ENCODE peak calls at places on chromosomes 13 and 19, in four cellular contexts. One of them, this sample, is unnamed.

GRCh38 chr19:29971002-29971401 is 29.0 kb downstream of the URI1 start:
- DNase-seq in AG09309: no peak
- DNase-seq in CD8-positive, alpha-beta memory T cell: no peak
- DNase-seq in CD8-positive, alpha-beta T cell: no peak
- DNase-seq in this sample: no peak

GRCh38 chr13:108272333-108272732 is 2.8 kb downstream of the TNFSF13B start:
- DNase-seq in AG09309: no peak
- DNase-seq in CD8-positive, alpha-beta memory T cell: no peak
- DNase-seq in CD8-positive, alpha-beta T cell: no peak
- DNase-seq in this sample: no peak

GRCh38 chr19:42325896-42326771 is 699 bp downstream of the MEGF8 start:
- DNase-seq in AG09309: no peak
- DNase-seq in CD8-positive, alpha-beta memory T cell: no peak
- DNase-seq in CD8-positive, alpha-beta T cell: peak
- DNase-seq in this sample: no peak

GRCh38 chr19:42311612-42312160 is 1.4 kb upstream of the TMEM145 start:
- DNase-seq in AG09309: no peak
- DNase-seq in CD8-positive, alpha-beta memory T cell: no peak
- DNase-seq in CD8-positive, alpha-beta T cell: no peak
- DNase-seq in this sample: no peak

GRCh38 chr19:16587031-16588023 is 15.1 kb upstream of the SLC35E1 start:
- DNase-seq in AG09309: no peak
- DNase-seq in CD8-positive, alpha-beta memory T cell: peak
- DNase-seq in CD8-positive, alpha-beta T cell: peak
- DNase-seq in this sample: no peak

GRCh38 chr19:56736571-56736970 is 65.0 kb upstream of the ZNF835 start:
- DNase-seq in AG09309: no peak
- DNase-seq in CD8-positive, alpha-beta memory T cell: no peak
- DNase-seq in CD8-positive, alpha-beta T cell: no peak
- DNase-seq in this sample: no peak

GRCh38 chr13:110841846-110842245 is 73.0 kb downstream of the ANKRD10 start:
- DNase-seq in AG09309: no peak
- DNase-seq in CD8-positive, alpha-beta memory T cell: no peak
- DNase-seq in CD8-positive, alpha-beta T cell: no peak
- DNase-seq in this sample: no peak

GRCh38 chr19:30406220-30406944 is 34.2 kb downstream of the ZNF536 start:
- DNase-seq in AG09309: no peak
- DNase-seq in CD8-positive, alpha-beta memory T cell: no peak
- DNase-seq in CD8-positive, alpha-beta T cell: no peak
- DNase-seq in this sample: no peak

GRCh38 chr19:13093407-13094284 is 9.0 kb downstream of the LYL1 start:
- DNase-seq in AG09309: peak
- DNase-seq in CD8-positive, alpha-beta memory T cell: peak
- DNase-seq in CD8-positive, alpha-beta T cell: peak
- DNase-seq in this sample: no peak

GRCh38 chr13:26221399-26221720 is 754 bp downstream of the RNF6 start:
- DNase-seq in AG09309: peak
- DNase-seq in CD8-positive, alpha-beta memory T cell: no peak
- DNase-seq in CD8-positive, alpha-beta T cell: no peak
- DNase-seq in this sample: no peak

GRCh38 chr13:74129500-74130144 is 4.6 kb downstream of the KLF12 start:
- DNase-seq in AG09309: no peak
- DNase-seq in CD8-positive, alpha-beta memory T cell: peak
- DNase-seq in CD8-positive, alpha-beta T cell: peak
- DNase-seq in this sample: no peak

GRCh38 chr13:109204657-109205056 is 575.2 kb downstream of the MYO16 start:
- DNase-seq in AG09309: no peak
- DNase-seq in CD8-positive, alpha-beta memory T cell: no peak
- DNase-seq in CD8-positive, alpha-beta T cell: no peak
- DNase-seq in this sample: no peak

GRCh38 chr19:55196803-55197202 is 12.5 kb downstream of the PTPRH start:
- DNase-seq in AG09309: no peak
- DNase-seq in CD8-positive, alpha-beta memory T cell: no peak
- DNase-seq in CD8-positive, alpha-beta T cell: no peak
- DNase-seq in this sample: no peak

GRCh38 chr13:27295096-27295495 is 24.5 kb downstream of the RASL11A start:
- DNase-seq in AG09309: no peak
- DNase-seq in CD8-positive, alpha-beta memory T cell: no peak
- DNase-seq in CD8-positive, alpha-beta T cell: no peak
- DNase-seq in this sample: no peak

GRCh38 chr19:16363852-16364230 is 39.2 kb downstream of the KLF2 start:
- DNase-seq in AG09309: no peak
- DNase-seq in CD8-positive, alpha-beta memory T cell: no peak
- DNase-seq in CD8-positive, alpha-beta T cell: no peak
- DNase-seq in this sample: no peak

GRCh38 chr19:33192010-33192409 is 2.1 kb upstream of the LRP3 start:
- DNase-seq in AG09309: no peak
- DNase-seq in CD8-positive, alpha-beta memory T cell: no peak
- DNase-seq in CD8-positive, alpha-beta T cell: no peak
- DNase-seq in this sample: no peak

GRCh38 chr13:94351292-94352000 is 128.0 kb downstream of the DCT start:
- DNase-seq in AG09309: no peak
- DNase-seq in CD8-positive, alpha-beta memory T cell: no peak
- DNase-seq in CD8-positive, alpha-beta T cell: no peak
- DNase-seq in this sample: no peak

GRCh38 chr19:7262470-7262869 is 31.7 kb downstream of the INSR start:
- DNase-seq in AG09309: no peak
- DNase-seq in CD8-positive, alpha-beta memory T cell: no peak
- DNase-seq in CD8-positive, alpha-beta T cell: no peak
- DNase-seq in this sample: no peak

GRCh38 chr13:48491423-48492122 is 41.3 kb downstream of the RCBTB2 start:
- DNase-seq in AG09309: no peak
- DNase-seq in CD8-positive, alpha-beta memory T cell: no peak
- DNase-seq in CD8-positive, alpha-beta T cell: no peak
- DNase-seq in this sample: no peak
- H3K4me3 ChIP-seq in AG09309: peak
- H3K4me3 ChIP-seq in CD8-positive, alpha-beta memory T cell: peak
- H3K4me3 ChIP-seq in CD8-positive, alpha-beta T cell: peak
- H3K4me3 ChIP-seq in this sample: no peak

GRCh38 chr13:44176173-44176572 is 197.5 kb upstream of the SERP2 start:
- DNase-seq in AG09309: no peak
- DNase-seq in CD8-positive, alpha-beta memory T cell: no peak
- DNase-seq in CD8-positive, alpha-beta T cell: no peak
- DNase-seq in this sample: no peak
- H3K4me3 ChIP-seq in AG09309: no peak
- H3K4me3 ChIP-seq in CD8-positive, alpha-beta memory T cell: no peak
- H3K4me3 ChIP-seq in CD8-positive, alpha-beta T cell: no peak
- H3K4me3 ChIP-seq in this sample: no peak

DNA sequence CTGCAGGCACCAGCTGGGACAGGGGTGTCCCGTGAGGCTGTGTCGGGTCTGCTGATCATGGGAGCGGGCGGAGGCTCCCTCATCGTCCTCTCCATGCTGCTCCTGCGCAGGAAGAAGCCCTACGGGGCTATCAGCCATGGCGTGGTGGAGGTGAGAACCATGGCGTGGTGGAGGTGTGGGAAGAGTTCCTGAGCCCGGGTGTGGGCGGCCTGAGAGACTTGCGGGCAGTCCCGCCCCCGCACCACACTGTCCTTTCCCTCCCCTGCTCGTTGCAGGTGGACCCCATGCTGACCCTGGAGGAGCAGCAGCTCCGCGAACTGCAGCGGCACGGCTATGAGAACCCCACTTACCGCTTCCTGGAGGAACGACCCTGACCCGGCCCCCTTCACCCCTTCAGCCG is 10.7 kb downstream of the APLP1 start:
- DNase-seq in AG09309: no peak
- DNase-seq in CD8-positive, alpha-beta memory T cell: no peak
- DNase-seq in CD8-positive, alpha-beta T cell: no peak
- DNase-seq in this sample: no peak
- H3K4me3 ChIP-seq in AG09309: no peak
- H3K4me3 ChIP-seq in CD8-positive, alpha-beta memory T cell: no peak
- H3K4me3 ChIP-seq in CD8-positive, alpha-beta T cell: no peak
- H3K4me3 ChIP-seq in this sample: no peak

DNA sequence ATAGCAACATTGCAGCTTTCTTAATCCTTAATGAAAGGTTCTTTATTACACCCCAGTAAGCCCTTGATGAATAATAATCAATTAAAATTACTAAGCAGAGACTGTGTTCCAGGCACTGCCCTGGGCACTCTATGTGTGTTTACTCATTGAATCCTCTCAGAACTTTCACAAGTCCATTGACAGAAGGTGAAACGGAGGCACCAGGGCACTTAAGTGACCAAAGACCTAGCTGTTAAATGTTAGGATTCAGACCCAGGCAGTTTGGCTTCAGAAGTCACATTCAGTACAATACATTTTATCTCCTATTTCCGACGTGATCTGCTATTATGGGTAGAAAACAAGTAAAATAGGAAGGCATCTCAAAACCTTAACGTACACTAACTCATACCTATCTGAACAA is 2.7 kb downstream of the GPR183 start:
- DNase-seq in AG09309: no peak
- DNase-seq in CD8-positive, alpha-beta memory T cell: no peak
- DNase-seq in CD8-positive, alpha-beta T cell: no peak
- DNase-seq in this sample: no peak
- H3K4me3 ChIP-seq in AG09309: no peak
- H3K4me3 ChIP-seq in CD8-positive, alpha-beta memory T cell: peak
- H3K4me3 ChIP-seq in CD8-positive, alpha-beta T cell: no peak
- H3K4me3 ChIP-seq in this sample: no peak

DNA sequence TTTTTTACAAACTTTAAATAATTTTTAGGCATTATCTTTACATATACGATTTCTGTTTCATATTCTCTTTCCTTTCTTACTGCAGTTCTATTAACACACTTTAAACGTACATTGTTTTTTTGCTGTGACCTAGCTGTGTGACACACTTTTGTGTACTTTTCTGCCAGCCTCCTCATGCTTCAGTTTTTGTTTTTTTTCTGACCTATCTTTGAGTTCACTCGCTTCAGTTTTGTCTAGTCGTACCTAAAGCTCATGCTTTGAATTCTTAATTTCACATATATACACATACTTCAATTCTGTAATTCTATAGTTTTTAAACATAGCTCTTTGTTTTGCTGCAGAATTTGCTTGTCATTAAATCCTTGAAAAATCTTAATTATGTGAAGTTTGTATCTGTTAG is 150.4 kb downstream of the PDS5B start:
- DNase-seq in AG09309: no peak
- DNase-seq in CD8-positive, alpha-beta memory T cell: no peak
- DNase-seq in CD8-positive, alpha-beta T cell: no peak
- DNase-seq in this sample: no peak
- H3K4me3 ChIP-seq in AG09309: no peak
- H3K4me3 ChIP-seq in CD8-positive, alpha-beta memory T cell: no peak
- H3K4me3 ChIP-seq in CD8-positive, alpha-beta T cell: peak
- H3K4me3 ChIP-seq in this sample: no peak

GRCh38 chr13:75482070-75482819 is at the start of gene TBC1D4:
- DNase-seq in AG09309: peak
- DNase-seq in CD8-positive, alpha-beta memory T cell: peak
- DNase-seq in CD8-positive, alpha-beta T cell: peak
- DNase-seq in this sample: peak

GRCh38 chr13:75480691-75481175 is 1.2 kb downstream of the TBC1D4 start:
- DNase-seq in AG09309: no peak
- DNase-seq in CD8-positive, alpha-beta memory T cell: no peak
- DNase-seq in CD8-positive, alpha-beta T cell: no peak
- DNase-seq in this sample: no peak

GRCh38 chr13:75481176-75482069 is 546 bp downstream of the TBC1D4 start:
- DNase-seq in AG09309: no peak
- DNase-seq in CD8-positive, alpha-beta memory T cell: peak
- DNase-seq in CD8-positive, alpha-beta T cell: no peak
- DNase-seq in this sample: no peak

GRCh38 chr13:75478659-75479058 is 3.3 kb downstream of the TBC1D4 start:
- DNase-seq in AG09309: no peak
- DNase-seq in CD8-positive, alpha-beta memory T cell: no peak
- DNase-seq in CD8-positive, alpha-beta T cell: no peak
- DNase-seq in this sample: no peak

GRCh38 chr13:75479102-75479501 is 2.9 kb downstream of the TBC1D4 start:
- DNase-seq in AG09309: no peak
- DNase-seq in CD8-positive, alpha-beta memory T cell: no peak
- DNase-seq in CD8-positive, alpha-beta T cell: no peak
- DNase-seq in this sample: no peak
- H3K4me3 ChIP-seq in AG09309: no peak
- H3K4me3 ChIP-seq in CD8-positive, alpha-beta memory T cell: no peak
- H3K4me3 ChIP-seq in CD8-positive, alpha-beta T cell: no peak
- H3K4me3 ChIP-seq in this sample: no peak

GRCh38 chr19:1668048-1668338 is 15.6 kb upstream of the TCF3 start:
- DNase-seq in AG09309: no peak
- DNase-seq in CD8-positive, alpha-beta memory T cell: no peak
- DNase-seq in CD8-positive, alpha-beta T cell: no peak
- DNase-seq in this sample: no peak
- H3K4me3 ChIP-seq in AG09309: no peak
- H3K4me3 ChIP-seq in CD8-positive, alpha-beta memory T cell: no peak
- H3K4me3 ChIP-seq in CD8-positive, alpha-beta T cell: no peak
- H3K4me3 ChIP-seq in this sample: no peak

GRCh38 chr19:18612772-18613588 is at the start of gene TMEM59L:
- DNase-seq in AG09309: no peak
- DNase-seq in CD8-positive, alpha-beta memory T cell: peak
- DNase-seq in CD8-positive, alpha-beta T cell: peak
- DNase-seq in this sample: no peak
- H3K4me3 ChIP-seq in AG09309: peak
- H3K4me3 ChIP-seq in CD8-positive, alpha-beta memory T cell: peak
- H3K4me3 ChIP-seq in CD8-positive, alpha-beta T cell: peak
- H3K4me3 ChIP-seq in this sample: peak

DNA sequence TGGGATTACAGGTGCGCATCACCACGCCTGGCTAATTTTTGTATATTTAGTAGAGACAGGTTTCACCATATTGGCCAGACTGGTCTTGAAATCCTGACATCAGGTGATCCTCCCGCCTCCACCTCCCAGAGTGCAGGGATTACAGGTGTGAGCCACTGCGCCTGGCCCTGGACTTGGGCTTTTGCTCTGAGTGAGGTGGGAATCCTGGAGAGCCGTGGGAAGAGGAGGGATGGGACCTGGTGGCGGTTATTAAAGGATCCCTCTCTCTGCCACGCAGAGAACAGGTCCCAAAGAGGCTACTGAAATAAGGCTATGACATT is 1.7 kb upstream of the TLE5 start:
- DNase-seq in AG09309: no peak
- DNase-seq in CD8-positive, alpha-beta memory T cell: no peak
- DNase-seq in CD8-positive, alpha-beta T cell: no peak
- DNase-seq in this sample: no peak
- H3K4me3 ChIP-seq in AG09309: no peak
- H3K4me3 ChIP-seq in CD8-positive, alpha-beta memory T cell: no peak
- H3K4me3 ChIP-seq in CD8-positive, alpha-beta T cell: no peak
- H3K4me3 ChIP-seq in this sample: no peak

GRCh38 chr13:79190932-79191331 is 215.1 kb downstream of the RBM26 start:
- DNase-seq in AG09309: no peak
- DNase-seq in CD8-positive, alpha-beta memory T cell: no peak
- DNase-seq in CD8-positive, alpha-beta T cell: no peak
- DNase-seq in this sample: no peak

GRCh38 chr13:79196366-79196765 is 209.7 kb downstream of the RBM26 start:
- DNase-seq in AG09309: no peak
- DNase-seq in CD8-positive, alpha-beta memory T cell: no peak
- DNase-seq in CD8-positive, alpha-beta T cell: no peak
- DNase-seq in this sample: no peak

GRCh38 chr13:79197933-79198332 is 208.1 kb downstream of the RBM26 start:
- DNase-seq in AG09309: no peak
- DNase-seq in CD8-positive, alpha-beta memory T cell: no peak
- DNase-seq in CD8-positive, alpha-beta T cell: no peak
- DNase-seq in this sample: no peak

GRCh38 chr13:79194727-79195126 is 211.3 kb downstream of the RBM26 start:
- DNase-seq in AG09309: no peak
- DNase-seq in CD8-positive, alpha-beta memory T cell: no peak
- DNase-seq in CD8-positive, alpha-beta T cell: no peak
- DNase-seq in this sample: no peak

DNA sequence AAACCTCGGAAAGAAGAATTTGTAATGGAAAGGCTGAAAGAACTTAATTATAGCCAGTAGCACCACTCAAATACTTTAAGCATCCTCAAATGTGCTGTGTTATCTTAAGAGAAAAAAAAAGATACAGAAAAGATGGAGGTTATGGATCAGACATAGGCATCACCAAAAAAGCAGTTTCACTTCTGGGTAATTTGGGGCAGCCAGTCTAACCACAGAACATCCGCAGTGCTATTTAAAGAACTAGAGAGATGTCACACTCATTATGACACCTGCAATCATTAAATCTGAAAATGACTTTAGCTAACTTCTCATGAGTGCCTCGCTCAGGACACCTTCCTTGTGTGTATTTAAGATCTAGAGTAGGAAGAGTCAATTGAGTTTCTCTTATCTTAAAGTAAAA is 211.8 kb downstream of the RBM26 start:
- DNase-seq in AG09309: no peak
- DNase-seq in CD8-positive, alpha-beta memory T cell: peak
- DNase-seq in CD8-positive, alpha-beta T cell: peak
- DNase-seq in this sample: no peak
- H3K4me3 ChIP-seq in AG09309: no peak
- H3K4me3 ChIP-seq in CD8-positive, alpha-beta memory T cell: no peak
- H3K4me3 ChIP-seq in CD8-positive, alpha-beta T cell: no peak
- H3K4me3 ChIP-seq in this sample: no peak

This sample was measured in BJ.